ENCODE peak calls at places on chromosomes 5 and 9, in five cellular contexts. J, V, Y, A and P are unnamed samples.

GRCh38 chr9:94912700-94913249 is 186.3 kb downstream of the AOPEP start:
- DNase-seq in J (no peak), V (peak), Y (peak), A (no peak), P (peak)

GRCh38 chr5:57862471-57863282 is 380.1 kb upstream of the ACTBL2 start:
- DNase-seq in J (no peak), V (no peak), Y (peak), A (no peak), P (peak)

GRCh38 chr5:142506756-142507155 is 179.1 kb downstream of the FGF1 start:
- DNase-seq in J (no peak), V (no peak), Y (no peak), A (no peak), P (peak)

GRCh38 chr5:57900356-57900944 is 417.8 kb upstream of the ACTBL2 start:
- DNase-seq in J (no peak), V (no peak), Y (no peak), A (no peak), P (no peak)

GRCh38 chr9:73037613-73038012 is 84.8 kb upstream of the ALDH1A1 start:
- DNase-seq in J (no peak), V (no peak), Y (no peak), A (peak), P (no peak)

GRCh38 chr9:20144255-20144654 is 355.4 kb upstream of the SLC24A2 start:
- DNase-seq in J (no peak), V (peak), Y (no peak), A (no peak), P (no peak)

GRCh38 chr9:106862115-106862945 is 636 bp upstream of the ZNF462 start:
- DNase-seq in J (peak), V (peak), Y (peak), A (peak), P (peak)

GRCh38 chr9:38337706-38338264 is 54.7 kb upstream of the ALDH1B1 start:
- DNase-seq in J (no peak), V (no peak), Y (no peak), A (no peak), P (no peak)

GRCh38 chr9:12973702-12974101 is 198.9 kb downstream of the LURAP1L start:
- DNase-seq in J (no peak), V (no peak), Y (peak), A (no peak), P (peak)

GRCh38 chr5:124706729-124707361 is 39.6 kb downstream of the ZNF608 start:
- DNase-seq in J (peak), V (no peak), Y (no peak), A (no peak), P (peak)

GRCh38 chr9:125043631-125044030 is 99.7 kb downstream of the SCAI start:
- DNase-seq in J (no peak), V (no peak), Y (no peak), A (no peak), P (no peak)

GRCh38 chr5:4533457-4534105 is 606.5 kb upstream of the ADAMTS16 start:
- DNase-seq in J (no peak), V (no peak), Y (no peak), A (no peak), P (no peak)

GRCh38 chr5:14142856-14143508 is at the start of gene TRIO:
- DNase-seq in J (peak), V (peak), Y (peak), A (peak), P (peak)

GRCh38 chr9:137445930-137446431 is 4.8 kb upstream of the ENTPD8 start:
- DNase-seq in J (no peak), V (no peak), Y (no peak), A (no peak), P (peak)

GRCh38 chr5:105836263-105836662 is 1834.5 kb downstream of the EFNA5 start:
- DNase-seq in J (no peak), V (no peak), Y (no peak), A (no peak), P (peak)

GRCh38 chr5:120564013-120564412 is 99.9 kb downstream of the PRR16 start:
- DNase-seq in J (no peak), V (no peak), Y (no peak), A (no peak), P (no peak)

GRCh38 chr5:13662646-13663045 is 281.8 kb downstream of the DNAH5 start:
- DNase-seq in J (no peak), V (no peak), Y (peak), A (no peak), P (peak)

GRCh38 chr5:40909723-40910122 is 426 bp downstream of the C7 start:
- DNase-seq in J (no peak), V (no peak), Y (no peak), A (no peak), P (no peak)

GRCh38 chr5:40916213-40916612 is 6.9 kb downstream of the C7 start:
- DNase-seq in J (no peak), V (peak), Y (no peak), A (no peak), P (no peak)

GRCh38 chr5:40915341-40915926 is 6.1 kb downstream of the C7 start:
- DNase-seq in J (no peak), V (no peak), Y (no peak), A (no peak), P (no peak)

GRCh38 chr5:40911278-40911677 is 2.0 kb downstream of the C7 start:
- DNase-seq in J (peak), V (no peak), Y (no peak), A (no peak), P (no peak)

GRCh38 chr5:40914835-40915234 is 5.5 kb downstream of the C7 start:
- DNase-seq in J (no peak), V (no peak), Y (no peak), A (no peak), P (peak)
- H2AFZ ChIP-seq in J (no peak), V (peak), Y (no peak), A (no peak), P (no peak)

GRCh38 chr5:138466900-138467710 is 1.8 kb downstream of the EGR1 start:
- DNase-seq in J (peak), V (no peak), Y (no peak), A (no peak), P (peak)

GRCh38 chr5:138468966-138469539 is 3.8 kb downstream of the EGR1 start:
- DNase-seq in J (no peak), V (no peak), Y (no peak), A (no peak), P (peak)

GRCh38 chr5:138468133-138468965 is 3.1 kb downstream of the EGR1 start:
- DNase-seq in J (no peak), V (no peak), Y (no peak), A (no peak), P (peak)

GRCh38 chr5:138466058-138466899 is 1.0 kb downstream of the EGR1 start:
- DNase-seq in J (peak), V (no peak), Y (no peak), A (no peak), P (peak)

GRCh38 chr5:138467711-138468132 is 2.4 kb downstream of the EGR1 start:
- DNase-seq in J (peak), V (no peak), Y (no peak), A (no peak), P (no peak)
- H3K4me3 ChIP-seq in J (peak), V (peak), Y (no peak), A (no peak), P (peak)

GRCh38 chr9:127637322-127637847 is 25.3 kb downstream of the STXBP1 start:
- DNase-seq in J (no peak), V (no peak), Y (peak), A (no peak), P (peak)
- TF ChIP-seq EZH2phosphoT487 in J (no peak), V (no peak), Y (no peak), A (no peak), P (no peak)

DNA sequence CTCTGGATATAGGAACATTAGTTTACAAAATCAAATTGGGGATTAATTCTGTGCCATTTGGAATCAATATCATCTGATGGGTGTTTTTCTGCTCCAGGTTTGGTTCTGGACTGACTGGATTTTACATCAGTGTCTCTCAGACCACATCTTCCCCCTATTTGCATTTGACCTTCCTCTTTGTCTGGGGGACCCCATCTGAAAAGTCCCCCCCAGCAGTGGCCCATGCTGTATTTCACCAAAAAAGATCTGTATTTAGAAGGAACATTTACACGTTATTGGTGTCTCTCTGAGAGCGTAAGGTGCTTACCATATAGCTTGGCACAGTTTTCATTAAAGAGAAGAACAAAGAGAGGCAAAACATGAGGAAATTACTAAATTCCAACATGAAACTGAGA is 215.6 kb upstream of the CLINT1 start:
- DNase-seq in J (no peak), V (no peak), Y (no peak), A (no peak), P (no peak)
- H2AFZ ChIP-seq in J (no peak), V (no peak), Y (no peak), A (no peak), P (peak)

GRCh38 chr9:75780185-75780584 is 110.3 kb upstream of the PCSK5 start:
- DNase-seq in J (no peak), V (no peak), Y (no peak), A (no peak), P (no peak)
- H3K4me3 ChIP-seq in J (no peak), V (no peak), Y (no peak), A (no peak), P (no peak)